ENCODE peak calls at places on chromosomes 4 and X, in ten cellular contexts. C is ELR; T is hippocampal formation; U is stimulated activated CD8-positive, alpha-beta memory T cell treated with anti-CD3 and anti-CD28 coated beads, Interleukin-2, amount 100 ng/mL, for 1 hour; E is NCI-H345; X is astrocyte of the cerebellum; K is tibial nerve; Q is germinal center; O is AG20443; A is renal cortical epithelial cell. P is an unnamed sample.

GRCh38 chr4:8550691-8551090 is 29.5 kb upstream of the GPR78 start:
- DNase-seq in X (no peak), E (no peak), T (no peak), Q (no peak), C (no peak), U (no peak), O (no peak), A (no peak), K (no peak), P (no peak)

GRCh38 chr4:73734405-73735070 is 5.8 kb upstream of the CXCL8 start:
- DNase-seq in T (no peak), Q (no peak), E (no peak), O (peak), A (peak), C (peak), X (no peak), U (no peak), K (no peak), P (peak)

GRCh38 chr4:41427306-41427882 is 110.6 kb upstream of the LIMCH1 start:
- DNase-seq in E (no peak), K (no peak), X (no peak), U (no peak), O (no peak), C (no peak), Q (no peak), T (no peak), A (no peak), P (no peak)

GRCh38 chr4:48653217-48654014 is 126.7 kb downstream of the FRYL start:
- DNase-seq in Q (no peak), A (no peak), E (no peak), X (peak), U (peak), O (peak), T (peak), C (peak), K (peak), P (peak)

GRCh38 chr4:25160714-25161598 is 707 bp upstream of the SEPSECS start:
- DNase-seq in E (no peak), A (peak), O (peak), K (peak), X (no peak), C (peak), U (no peak), Q (peak), T (no peak), P (no peak)

GRCh38 chr4:106114284-106114683 is 201.7 kb downstream of the TBCK start:
- DNase-seq in E (no peak), T (no peak), O (no peak), C (no peak), U (no peak), Q (no peak), X (no peak), A (peak), K (no peak), P (no peak)

GRCh38 chr4:137981277-137981676 is 260.9 kb downstream of the SLC7A11 start:
- DNase-seq in C (peak), U (no peak), E (no peak), X (no peak), A (peak), T (no peak), K (no peak), O (no peak), Q (no peak), P (peak)

GRCh38 chr4:89307446-89308160 is at the start of gene GPRIN3:
- DNase-seq in C (peak), A (no peak), O (peak), Q (peak), U (peak), X (no peak), K (no peak), E (peak), T (no peak), P (peak)

GRCh38 chr4:185171373-185172071 is 28.5 kb downstream of the SLC25A4 start:
- DNase-seq in C (no peak), A (no peak), T (no peak), E (no peak), X (no peak), U (no peak), K (no peak), O (no peak), Q (no peak), P (no peak)

GRCh38 chr4:128135391-128135790 is 74.3 kb downstream of the LARP1B start:
- DNase-seq in X (no peak), U (no peak), T (no peak), K (no peak), O (no peak), C (no peak), E (no peak), Q (no peak), A (no peak), P (no peak)

GRCh38 chrX:77167993-77168392 is 279.2 kb upstream of the FGF16 start:
- DNase-seq in A (no peak), Q (no peak), C (no peak), X (no peak), O (no peak), E (no peak), T (no peak), K (no peak), U (no peak), P (no peak)

GRCh38 chrX:136750364-136750763 is 30.4 kb downstream of the ARHGEF6 start:
- DNase-seq in U (no peak), O (no peak), K (no peak), E (no peak), A (peak), C (no peak), T (no peak), Q (no peak), X (peak), P (no peak)

GRCh38 chr4:1981251-1982055 is 27.3 kb downstream of the NELFA start:
- DNase-seq in O (peak), E (no peak), X (no peak), T (no peak), C (peak), U (no peak), Q (no peak), K (no peak), A (no peak), P (peak)

P was measured in GM03348.